ENCODE peak calls at places on chromosomes 1 and 21, in nine cellular contexts. H is uterus, J is ovary, G is HAP-1, I is SK-N-SH, U is dorsolateral prefrontal cortex, K is mammary epithelial cell, C is spleen, Z is tibial artery. B is an unnamed sample.
A peak's percentile ranks its signal among the peaks of the same experiment; 100 is the strongest.

GRCh38 chr1:108819878-108820277 is 37.0 kb downstream of the AKNAD1 start:
- DNase-seq in H (no peak), J (no peak), G (no peak), I (no peak), U (no peak), K (no peak), C (no peak), Z (no peak), B (no peak)

GRCh38 chr1:41417335-41417682 is 56.1 kb downstream of the FOXO6 start:
- DNase-seq in H (no peak), J (no peak), G (no peak), I (no peak), U (no peak), K (no peak), C (no peak), Z (no peak), B (no peak)

GRCh38 chr1:29460211-29460610 is 223.9 kb downstream of the PTPRU start:
- DNase-seq in H (no peak), J (no peak), G (no peak), I (no peak), U (no peak), K (no peak), C (peak; percentile 49), Z (peak; percentile 9), B (no peak)

GRCh38 chr1:18828224-18828623 is 31.2 kb downstream of the TAS1R2 start:
- DNase-seq in H (no peak), J (no peak), G (no peak), I (no peak), U (no peak), K (no peak), C (no peak), Z (no peak), B (no peak)

GRCh38 chr1:193457676-193458075 is 271.3 kb upstream of the B3GALT2 start:
- DNase-seq in H (no peak), J (no peak), G (no peak), I (no peak), U (no peak), K (no peak), C (no peak), Z (no peak), B (peak; percentile 29)

GRCh38 chr1:25020173-25020840 is 90.2 kb upstream of the RUNX3 start:
- DNase-seq in H (no peak), J (no peak), G (no peak), I (no peak), U (no peak), K (no peak), C (no peak), Z (no peak), B (no peak)

GRCh38 chr1:99469641-99470040 is 176.3 kb upstream of the PALMD start:
- DNase-seq in H (no peak), J (no peak), G (no peak), I (no peak), U (no peak), K (no peak), C (no peak), Z (no peak), B (no peak)

GRCh38 chr1:223731076-223731770 is 18.9 kb downstream of the CAPN2 start:
- DNase-seq in H (peak; percentile 70), J (peak; percentile 84), G (no peak), I (no peak), U (peak; percentile 67), K (no peak), C (no peak), Z (peak; percentile 81), B (no peak)

GRCh38 chr1:173295995-173296394 is 88.9 kb upstream of the TNFSF4 start:
- DNase-seq in H (no peak), J (no peak), G (no peak), I (no peak), U (no peak), K (peak; percentile 12), C (no peak), Z (no peak), B (no peak)

GRCh38 chr1:42439940-42440339 is 15.9 kb downstream of the ZMYND12 start:
- DNase-seq in H (no peak), J (no peak), G (no peak), I (no peak), U (no peak), K (peak; percentile 89), C (no peak), Z (no peak), B (no peak)

GRCh38 chr1:166900987-166901386 is 24.9 kb upstream of the TADA1 start:
- DNase-seq in H (no peak), J (no peak), G (no peak), I (no peak), U (no peak), K (no peak), C (no peak), Z (no peak), B (no peak)

GRCh38 chr1:29195875-29196274 is 14.2 kb upstream of the SRSF4 start:
- DNase-seq in H (no peak), J (peak; percentile 29), G (no peak), I (no peak), U (no peak), K (peak; percentile 60), C (no peak), Z (no peak), B (no peak)

GRCh38 chr1:226123591-226124471 is 61.3 kb downstream of the H3-3A start:
- DNase-seq in H (no peak), J (peak; percentile 38), G (no peak), I (peak; percentile 14), U (no peak), K (peak; percentile 74), C (peak; percentile 76), Z (no peak), B (no peak)

GRCh38 chr1:156571261-156571958 is 955 bp downstream of the IQGAP3 start:
- DNase-seq in H (no peak), J (no peak), G (no peak), I (no peak), U (no peak), K (peak; percentile 74), C (no peak), Z (no peak), B (peak; percentile 57)

GRCh38 chr1:205528887-205529825 is 24.7 kb downstream of the CDK18 start:
- DNase-seq in H (peak; percentile 82), J (peak; percentile 93), G (peak; percentile 95), I (peak; percentile 97), U (peak; percentile 90), K (peak; percentile 35), C (peak; percentile 95), Z (peak; percentile 71), B (no peak)

GRCh38 chr1:206915085-206915735 is 6.5 kb downstream of the FCMR start:
- DNase-seq in H (no peak), J (no peak), G (no peak), I (no peak), U (no peak), K (no peak), C (peak; percentile 56), Z (no peak), B (no peak)

GRCh38 chr1:219085082-219085481 is 88.6 kb upstream of the LYPLAL1 start:
- DNase-seq in H (no peak), J (no peak), G (no peak), I (no peak), U (no peak), K (no peak), C (no peak), Z (no peak), B (no peak)

GRCh38 chr1:55720243-55720642 is 505.1 kb upstream of the USP24 start:
- DNase-seq in H (peak; percentile 20), J (peak; percentile 76), G (no peak), I (peak; percentile 37), U (no peak), K (no peak), C (no peak), Z (no peak), B (no peak)

GRCh38 chr1:36645911-36646310 is 163.2 kb upstream of the CSF3R start:
- DNase-seq in H (no peak), J (no peak), G (no peak), I (no peak), U (no peak), K (no peak), C (no peak), Z (no peak), B (no peak)
- H3K27me3 ChIP-seq in H (no peaks in the 10 kb centered on the region), J (no peaks in the 10 kb centered on the region), G (peaks cover 23% of the 10 kb centered on the region), I (no peaks in the 10 kb centered on the region), U (peaks cover 4% of the 10 kb centered on the region), K (no peaks in the 10 kb centered on the region), C (peaks cover 15% of the 10 kb centered on the region), Z (no peaks in the 10 kb centered on the region), B (no peaks in the 10 kb centered on the region)

DNA sequence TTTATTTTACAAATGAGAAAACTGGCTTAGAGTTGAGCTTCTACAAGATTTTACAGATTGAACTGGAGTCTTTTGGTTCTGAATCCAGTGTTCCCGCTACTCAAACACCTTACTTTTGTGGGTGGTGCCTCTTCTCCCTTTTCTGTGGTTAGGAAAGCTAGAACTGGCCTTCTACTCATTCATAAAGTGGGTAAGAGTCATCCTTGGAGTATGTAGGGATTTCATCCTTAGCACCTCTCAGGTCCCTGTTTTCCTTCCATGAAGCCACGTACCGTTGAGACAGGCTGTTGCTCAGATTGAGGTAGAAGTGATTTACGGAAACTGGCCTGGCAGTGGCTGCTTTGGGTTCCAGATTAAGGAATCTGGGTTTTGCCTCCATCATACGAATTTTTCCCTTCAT is 35.8 kb downstream of the WNT4 start:
- DNase-seq in H (no peak), J (no peak), G (no peak), I (no peak), U (no peak), K (peak; percentile 80), C (no peak), Z (no peak), B (peak; percentile 37)
- H3K4me3 ChIP-seq in H (no peak overlapping the region), J (no peak overlapping the region), G (no peak overlapping the region), I (no peak overlapping the region), U (no peak overlapping the region), K (no peak overlapping the region), C (no peak overlapping the region), Z (no peak overlapping the region), B (no peak overlapping the region)

DNA sequence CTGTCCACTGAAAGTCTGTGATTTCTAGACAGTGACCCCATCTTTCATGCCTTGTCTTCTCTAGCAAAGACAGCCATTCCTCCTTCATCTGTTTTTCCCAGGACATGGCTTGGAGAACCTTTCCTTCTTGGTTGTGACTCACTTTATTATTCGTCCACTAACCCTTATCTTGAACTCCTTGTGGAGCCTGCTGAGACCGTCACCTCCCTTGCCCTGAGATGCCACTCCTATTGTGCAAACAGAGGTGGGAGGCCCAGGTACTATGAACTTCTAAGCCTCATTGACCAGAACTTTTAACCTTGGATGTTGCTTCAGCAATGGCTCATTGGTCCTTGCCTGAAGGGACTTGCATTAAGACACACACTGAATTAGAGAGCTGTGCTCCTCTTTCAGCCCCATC is 117.5 kb downstream of the FOXD2 start:
- DNase-seq in H (no peak), J (no peak), G (no peak), I (no peak), U (no peak), K (peak; percentile 27), C (no peak), Z (no peak), B (no peak)
- H3K27me3 ChIP-seq in H (no peaks in the 10 kb centered on the region), J (no peaks in the 10 kb centered on the region), G (peaks cover 22% of the 10 kb centered on the region), I (no peaks in the 10 kb centered on the region), U (no peaks in the 10 kb centered on the region), K (no peaks in the 10 kb centered on the region), C (peaks cover 8% of the 10 kb centered on the region), Z (no peaks in the 10 kb centered on the region), B (peaks cover 3% of the 10 kb centered on the region)

DNA sequence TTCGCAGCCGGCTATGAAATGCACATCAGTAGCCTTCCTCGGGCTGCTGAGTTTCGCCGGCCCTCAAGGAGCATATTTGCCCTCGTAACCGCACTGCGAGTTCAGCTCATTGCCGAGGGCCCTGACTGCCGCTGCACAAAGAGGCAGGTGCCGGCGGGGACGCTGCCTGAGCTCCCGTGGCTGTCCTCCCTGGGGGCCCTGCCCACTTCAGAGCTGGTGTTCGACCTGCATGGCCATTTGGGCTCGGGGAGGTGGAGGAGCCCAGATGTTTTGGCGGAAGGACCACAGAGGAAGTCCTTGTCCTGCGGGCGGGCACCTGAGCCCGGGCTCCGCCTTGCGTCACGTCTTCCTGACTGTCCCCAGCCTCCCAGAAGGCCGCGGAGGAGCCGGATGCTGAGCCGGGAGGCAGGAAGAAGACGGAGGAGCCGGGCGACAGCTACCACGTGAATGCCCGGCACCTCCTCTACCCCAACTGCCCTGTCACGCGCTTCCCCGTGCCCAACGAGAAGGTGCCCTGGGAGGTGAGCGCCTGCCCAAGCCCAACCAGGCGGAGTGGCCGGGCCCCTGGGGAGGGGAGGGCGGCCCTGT is 29.9 kb upstream of the LRRC3 start:
- DNase-seq in H (no peak), J (peak; percentile 25), G (peak; percentile 5), I (no peak), U (peak; percentile 33), K (peak; percentile 48), C (peak; percentile 77), Z (no peak), B (no peak)
- H3K4me3 ChIP-seq in H (no peak overlapping the region), J (no peak overlapping the region), G (no peak overlapping the region), I (no peak overlapping the region), U (no peak overlapping the region), K (peak overlapping the region; percentile 46), C (no peak overlapping the region), Z (no peak overlapping the region), B (no peak overlapping the region)